ENCODE peak calls at places on chromosomes 4 and X, in eight cellular contexts. One of them, this sample, is unnamed. For H3K4me1, the result is how much of the 10 kb centered on the place peaks cover.

GRCh38 chrX:38163193-38163592 is 57.5 kb downstream of the SRPX start:
- DNase-seq in fibroblast of lung: no peak
- DNase-seq in ovary: no peak
- DNase-seq in hepatocyte: no peak
- DNase-seq in GM23338: no peak
- DNase-seq in CD4-positive, alpha-beta memory T cell: no peak
- DNase-seq in GM23248: no peak
- DNase-seq in endothelial cell of umbilical vein: no peak
- DNase-seq in this sample: no peak

GRCh38 chr4:10761903-10762302 is 77.3 kb upstream of the CLNK start:
- DNase-seq in fibroblast of lung: no peak
- DNase-seq in ovary: no peak
- DNase-seq in hepatocyte: no peak
- DNase-seq in GM23338: no peak
- DNase-seq in CD4-positive, alpha-beta memory T cell: no peak
- DNase-seq in GM23248: peak
- DNase-seq in endothelial cell of umbilical vein: no peak
- DNase-seq in this sample: no peak

GRCh38 chrX:20666316-20666715 is 399.6 kb upstream of the RPS6KA3 start:
- DNase-seq in fibroblast of lung: no peak
- DNase-seq in ovary: no peak
- DNase-seq in hepatocyte: no peak
- DNase-seq in GM23338: no peak
- DNase-seq in CD4-positive, alpha-beta memory T cell: no peak
- DNase-seq in GM23248: no peak
- DNase-seq in endothelial cell of umbilical vein: no peak
- DNase-seq in this sample: no peak

GRCh38 chr4:73817341-73817740 is 19.1 kb upstream of the CXCL6 start:
- DNase-seq in fibroblast of lung: no peak
- DNase-seq in ovary: no peak
- DNase-seq in hepatocyte: no peak
- DNase-seq in GM23338: peak
- DNase-seq in CD4-positive, alpha-beta memory T cell: no peak
- DNase-seq in GM23248: no peak
- DNase-seq in endothelial cell of umbilical vein: no peak
- DNase-seq in this sample: no peak

GRCh38 chr4:17957689-17958088 is 63.9 kb downstream of the LCORL start:
- DNase-seq in fibroblast of lung: no peak
- DNase-seq in ovary: no peak
- DNase-seq in hepatocyte: no peak
- DNase-seq in GM23338: no peak
- DNase-seq in CD4-positive, alpha-beta memory T cell: no peak
- DNase-seq in GM23248: peak
- DNase-seq in endothelial cell of umbilical vein: no peak
- DNase-seq in this sample: no peak

GRCh38 chr4:9987749-9988346 is 33.4 kb downstream of the SLC2A9 start:
- DNase-seq in fibroblast of lung: no peak
- DNase-seq in ovary: no peak
- DNase-seq in hepatocyte: no peak
- DNase-seq in GM23338: no peak
- DNase-seq in CD4-positive, alpha-beta memory T cell: no peak
- DNase-seq in GM23248: no peak
- DNase-seq in endothelial cell of umbilical vein: no peak
- DNase-seq in this sample: no peak

GRCh38 chrX:108348525-108348924 is 89.7 kb downstream of the COL4A6 start:
- DNase-seq in fibroblast of lung: no peak
- DNase-seq in ovary: no peak
- DNase-seq in hepatocyte: no peak
- DNase-seq in GM23338: no peak
- DNase-seq in CD4-positive, alpha-beta memory T cell: no peak
- DNase-seq in GM23248: no peak
- DNase-seq in endothelial cell of umbilical vein: peak
- DNase-seq in this sample: no peak

GRCh38 chr4:146076081-146076480 is 99.4 kb upstream of the LSM6 start:
- DNase-seq in fibroblast of lung: no peak
- DNase-seq in ovary: no peak
- DNase-seq in hepatocyte: no peak
- DNase-seq in GM23338: no peak
- DNase-seq in CD4-positive, alpha-beta memory T cell: no peak
- DNase-seq in GM23248: no peak
- DNase-seq in endothelial cell of umbilical vein: no peak
- DNase-seq in this sample: no peak

GRCh38 chrX:132948648-132949260 is 9.7 kb downstream of the HS6ST2 start:
- DNase-seq in fibroblast of lung: no peak
- DNase-seq in ovary: no peak
- DNase-seq in hepatocyte: no peak
- DNase-seq in GM23338: peak
- DNase-seq in CD4-positive, alpha-beta memory T cell: no peak
- DNase-seq in GM23248: peak
- DNase-seq in endothelial cell of umbilical vein: no peak
- DNase-seq in this sample: peak

GRCh38 chr4:117134386-117134785 is 49.0 kb upstream of the TRAM1L1 start:
- DNase-seq in fibroblast of lung: peak
- DNase-seq in ovary: no peak
- DNase-seq in hepatocyte: peak
- DNase-seq in GM23338: peak
- DNase-seq in CD4-positive, alpha-beta memory T cell: no peak
- DNase-seq in GM23248: peak
- DNase-seq in endothelial cell of umbilical vein: peak
- DNase-seq in this sample: peak

GRCh38 chr4:38490753-38491446 is 173.1 kb upstream of the KLF3 start:
- DNase-seq in fibroblast of lung: no peak
- DNase-seq in ovary: no peak
- DNase-seq in hepatocyte: peak
- DNase-seq in GM23338: no peak
- DNase-seq in CD4-positive, alpha-beta memory T cell: no peak
- DNase-seq in GM23248: no peak
- DNase-seq in endothelial cell of umbilical vein: no peak
- DNase-seq in this sample: no peak

GRCh38 chr4:105594094-105595010 is 41.9 kb downstream of the ARHGEF38 start:
- DNase-seq in fibroblast of lung: no peak
- DNase-seq in ovary: no peak
- DNase-seq in hepatocyte: peak
- DNase-seq in GM23338: no peak
- DNase-seq in CD4-positive, alpha-beta memory T cell: no peak
- DNase-seq in GM23248: no peak
- DNase-seq in endothelial cell of umbilical vein: peak
- DNase-seq in this sample: no peak

GRCh38 chrX:33045882-33046281 is 165.5 kb downstream of the DMD start:
- DNase-seq in fibroblast of lung: no peak
- DNase-seq in ovary: no peak
- DNase-seq in hepatocyte: no peak
- DNase-seq in GM23338: no peak
- DNase-seq in CD4-positive, alpha-beta memory T cell: no peak
- DNase-seq in GM23248: no peak
- DNase-seq in endothelial cell of umbilical vein: no peak
- DNase-seq in this sample: no peak

GRCh38 chrX:120672389-120672788 is 42.5 kb upstream of the C1GALT1C1 start:
- DNase-seq in fibroblast of lung: peak
- DNase-seq in ovary: peak
- DNase-seq in hepatocyte: peak
- DNase-seq in GM23338: no peak
- DNase-seq in CD4-positive, alpha-beta memory T cell: no peak
- DNase-seq in GM23248: peak
- DNase-seq in endothelial cell of umbilical vein: peak
- DNase-seq in this sample: no peak

GRCh38 chr4:94480362-94480951 is 28.7 kb downstream of the PDLIM5 start:
- DNase-seq in fibroblast of lung: no peak
- DNase-seq in ovary: no peak
- DNase-seq in hepatocyte: no peak
- DNase-seq in GM23338: no peak
- DNase-seq in CD4-positive, alpha-beta memory T cell: no peak
- DNase-seq in GM23248: no peak
- DNase-seq in endothelial cell of umbilical vein: no peak
- DNase-seq in this sample: peak
- H3K4me1 ChIP-seq in fibroblast of lung: under half
- H3K4me1 ChIP-seq in ovary: under half
- H3K4me1 ChIP-seq in hepatocyte: under half
- H3K4me1 ChIP-seq in GM23338: under half
- H3K4me1 ChIP-seq in CD4-positive, alpha-beta memory T cell: under half
- H3K4me1 ChIP-seq in GM23248: under half
- H3K4me1 ChIP-seq in endothelial cell of umbilical vein: under half
- H3K4me1 ChIP-seq in this sample: under half

GRCh38 chrX:71627588-71628404 is 9.5 kb upstream of the CXCR3 start:
- DNase-seq in fibroblast of lung: no peak
- DNase-seq in ovary: no peak
- DNase-seq in hepatocyte: no peak
- DNase-seq in GM23338: no peak
- DNase-seq in CD4-positive, alpha-beta memory T cell: no peak
- DNase-seq in GM23248: no peak
- DNase-seq in endothelial cell of umbilical vein: no peak
- DNase-seq in this sample: no peak

GRCh38 chrX:71626576-71626975 is 8.3 kb upstream of the CXCR3 start:
- DNase-seq in fibroblast of lung: no peak
- DNase-seq in ovary: no peak
- DNase-seq in hepatocyte: no peak
- DNase-seq in GM23338: no peak
- DNase-seq in CD4-positive, alpha-beta memory T cell: no peak
- DNase-seq in GM23248: no peak
- DNase-seq in endothelial cell of umbilical vein: no peak
- DNase-seq in this sample: no peak

GRCh38 chrX:71623714-71624113 is 5.4 kb upstream of the CXCR3 start:
- DNase-seq in fibroblast of lung: no peak
- DNase-seq in ovary: no peak
- DNase-seq in hepatocyte: no peak
- DNase-seq in GM23338: no peak
- DNase-seq in CD4-positive, alpha-beta memory T cell: peak
- DNase-seq in GM23248: no peak
- DNase-seq in endothelial cell of umbilical vein: no peak
- DNase-seq in this sample: no peak

GRCh38 chrX:71623105-71623450 is 4.8 kb upstream of the CXCR3 start:
- DNase-seq in fibroblast of lung: no peak
- DNase-seq in ovary: no peak
- DNase-seq in hepatocyte: no peak
- DNase-seq in GM23338: no peak
- DNase-seq in CD4-positive, alpha-beta memory T cell: no peak
- DNase-seq in GM23248: no peak
- DNase-seq in endothelial cell of umbilical vein: no peak
- DNase-seq in this sample: no peak

GRCh38 chrX:71625471-71625870 is 7.2 kb upstream of the CXCR3 start:
- DNase-seq in fibroblast of lung: no peak
- DNase-seq in ovary: no peak
- DNase-seq in hepatocyte: no peak
- DNase-seq in GM23338: no peak
- DNase-seq in CD4-positive, alpha-beta memory T cell: no peak
- DNase-seq in GM23248: no peak
- DNase-seq in endothelial cell of umbilical vein: no peak
- DNase-seq in this sample: no peak
- H3K4me1 ChIP-seq in fibroblast of lung: under half
- H3K4me1 ChIP-seq in ovary: under half
- H3K4me1 ChIP-seq in hepatocyte: under half
- H3K4me1 ChIP-seq in GM23338: under half
- H3K4me1 ChIP-seq in CD4-positive, alpha-beta memory T cell: half or more
- H3K4me1 ChIP-seq in GM23248: under half
- H3K4me1 ChIP-seq in endothelial cell of umbilical vein: under half
- H3K4me1 ChIP-seq in this sample: under half

GRCh38 chr4:140735317-140735716 is 20.9 kb downstream of the TBC1D9 start:
- DNase-seq in fibroblast of lung: no peak
- DNase-seq in ovary: no peak
- DNase-seq in hepatocyte: no peak
- DNase-seq in GM23338: no peak
- DNase-seq in CD4-positive, alpha-beta memory T cell: no peak
- DNase-seq in GM23248: no peak
- DNase-seq in endothelial cell of umbilical vein: no peak
- DNase-seq in this sample: no peak

GRCh38 chr4:140739971-140740370 is 16.2 kb downstream of the TBC1D9 start:
- DNase-seq in fibroblast of lung: no peak
- DNase-seq in ovary: no peak
- DNase-seq in hepatocyte: no peak
- DNase-seq in GM23338: no peak
- DNase-seq in CD4-positive, alpha-beta memory T cell: no peak
- DNase-seq in GM23248: peak
- DNase-seq in endothelial cell of umbilical vein: no peak
- DNase-seq in this sample: no peak

GRCh38 chr4:140735779-140736391 is 20.3 kb downstream of the TBC1D9 start:
- DNase-seq in fibroblast of lung: no peak
- DNase-seq in ovary: no peak
- DNase-seq in hepatocyte: no peak
- DNase-seq in GM23338: no peak
- DNase-seq in CD4-positive, alpha-beta memory T cell: no peak
- DNase-seq in GM23248: no peak
- DNase-seq in endothelial cell of umbilical vein: no peak
- DNase-seq in this sample: no peak

GRCh38 chr4:140738111-140738510 is 18.1 kb downstream of the TBC1D9 start:
- DNase-seq in fibroblast of lung: no peak
- DNase-seq in ovary: no peak
- DNase-seq in hepatocyte: no peak
- DNase-seq in GM23338: peak
- DNase-seq in CD4-positive, alpha-beta memory T cell: no peak
- DNase-seq in GM23248: no peak
- DNase-seq in endothelial cell of umbilical vein: no peak
- DNase-seq in this sample: no peak

GRCh38 chr4:140736669-140737343 is 19.4 kb downstream of the TBC1D9 start:
- DNase-seq in fibroblast of lung: no peak
- DNase-seq in ovary: no peak
- DNase-seq in hepatocyte: no peak
- DNase-seq in GM23338: no peak
- DNase-seq in CD4-positive, alpha-beta memory T cell: no peak
- DNase-seq in GM23248: peak
- DNase-seq in endothelial cell of umbilical vein: peak
- DNase-seq in this sample: peak
- H3K4me1 ChIP-seq in fibroblast of lung: under half
- H3K4me1 ChIP-seq in ovary: under half
- H3K4me1 ChIP-seq in hepatocyte: under half
- H3K4me1 ChIP-seq in GM23338: half or more
- H3K4me1 ChIP-seq in CD4-positive, alpha-beta memory T cell: under half
- H3K4me1 ChIP-seq in GM23248: under half
- H3K4me1 ChIP-seq in endothelial cell of umbilical vein: under half
- H3K4me1 ChIP-seq in this sample: under half

DNA sequence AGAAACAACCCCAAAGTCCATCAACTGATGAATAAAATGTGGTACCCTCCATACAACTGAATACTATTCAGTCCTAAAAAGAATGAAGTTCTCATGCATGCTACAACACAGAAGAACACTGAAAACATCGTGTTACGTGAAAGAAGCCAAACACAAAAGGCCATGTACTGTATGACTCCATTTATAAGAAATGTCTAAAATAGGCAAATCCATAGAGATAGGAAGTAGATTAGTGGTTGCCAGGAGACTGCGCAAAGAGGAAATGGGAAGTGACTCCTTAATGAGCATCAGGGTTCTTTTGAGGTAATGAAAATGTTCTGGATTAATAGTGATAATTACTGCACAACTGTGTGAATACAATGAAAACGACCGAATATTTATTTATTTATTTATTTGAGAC is 23.4 kb downstream of the FBXW7 start:
- DNase-seq in fibroblast of lung: no peak
- DNase-seq in ovary: no peak
- DNase-seq in hepatocyte: no peak
- DNase-seq in GM23338: no peak
- DNase-seq in CD4-positive, alpha-beta memory T cell: no peak
- DNase-seq in GM23248: no peak
- DNase-seq in endothelial cell of umbilical vein: peak
- DNase-seq in this sample: no peak
- H3K4me1 ChIP-seq in fibroblast of lung: under half
- H3K4me1 ChIP-seq in ovary: under half
- H3K4me1 ChIP-seq in hepatocyte: under half
- H3K4me1 ChIP-seq in GM23338: under half
- H3K4me1 ChIP-seq in CD4-positive, alpha-beta memory T cell: under half
- H3K4me1 ChIP-seq in GM23248: under half
- H3K4me1 ChIP-seq in endothelial cell of umbilical vein: under half
- H3K4me1 ChIP-seq in this sample: under half

This sample was measured in BE2C.